ENCODE peak calls at places on chromosomes 7 and 10, in nine cellular contexts. One of them, this sample, is unnamed.

GRCh38 chr10:61452229-61452651 is 941 bp downstream of the TMEM26 start:
- DNase-seq in GM13977: no peak
- DNase-seq in HFF-Myc: no peak
- DNase-seq in GM12878: no peak
- DNase-seq in heart right ventricle: no peak
- DNase-seq in OCI-LY7: no peak
- DNase-seq in fibroblast of lung: peak; percentile 27
- DNase-seq in left ventricle myocardium inferior: no peak
- DNase-seq in H9: peak; percentile 70
- DNase-seq in this sample: no peak

GRCh38 chr10:99920901-99921300 is 88.8 kb downstream of the DNMBP start:
- DNase-seq in GM13977: no peak
- DNase-seq in HFF-Myc: no peak
- DNase-seq in GM12878: no peak
- DNase-seq in heart right ventricle: no peak
- DNase-seq in OCI-LY7: no peak
- DNase-seq in fibroblast of lung: peak; percentile 71
- DNase-seq in left ventricle myocardium inferior: no peak
- DNase-seq in H9: no peak
- DNase-seq in this sample: peak; percentile 83

GRCh38 chr7:5702876-5703571 is 78.4 kb downstream of the RNF216 start:
- DNase-seq in GM13977: no peak
- DNase-seq in HFF-Myc: no peak
- DNase-seq in GM12878: no peak
- DNase-seq in heart right ventricle: peak; percentile 64
- DNase-seq in OCI-LY7: no peak
- DNase-seq in fibroblast of lung: peak; percentile 81
- DNase-seq in left ventricle myocardium inferior: peak; percentile 61
- DNase-seq in H9: no peak
- DNase-seq in this sample: peak; percentile 45

GRCh38 chr7:4681922-4682620 is at the start of gene FOXK1:
- DNase-seq in GM13977: peak; percentile 93
- DNase-seq in HFF-Myc: no peak
- DNase-seq in GM12878: no peak
- DNase-seq in heart right ventricle: peak; percentile 76
- DNase-seq in OCI-LY7: peak; percentile 86
- DNase-seq in fibroblast of lung: peak; percentile 65
- DNase-seq in left ventricle myocardium inferior: peak; percentile 83
- DNase-seq in H9: peak; percentile 59
- DNase-seq in this sample: peak; percentile 64

GRCh38 chr10:128040681-128041080 is 85.5 kb downstream of the MKI67 start:
- DNase-seq in GM13977: no peak
- DNase-seq in HFF-Myc: no peak
- DNase-seq in GM12878: no peak
- DNase-seq in heart right ventricle: no peak
- DNase-seq in OCI-LY7: no peak
- DNase-seq in fibroblast of lung: no peak
- DNase-seq in left ventricle myocardium inferior: no peak
- DNase-seq in H9: no peak
- DNase-seq in this sample: no peak

GRCh38 chr10:128912568-128913311 is 554.3 kb upstream of the MGMT start:
- DNase-seq in GM13977: no peak
- DNase-seq in HFF-Myc: no peak
- DNase-seq in GM12878: no peak
- DNase-seq in heart right ventricle: no peak
- DNase-seq in OCI-LY7: no peak
- DNase-seq in fibroblast of lung: no peak
- DNase-seq in left ventricle myocardium inferior: no peak
- DNase-seq in H9: no peak
- DNase-seq in this sample: no peak

GRCh38 chr10:93458821-93459257 is 23.3 kb downstream of the MYOF start:
- DNase-seq in GM13977: no peak
- DNase-seq in HFF-Myc: peak; percentile 100
- DNase-seq in GM12878: no peak
- DNase-seq in heart right ventricle: peak; percentile 59
- DNase-seq in OCI-LY7: no peak
- DNase-seq in fibroblast of lung: peak; percentile 100
- DNase-seq in left ventricle myocardium inferior: peak; percentile 44
- DNase-seq in H9: peak; percentile 82
- DNase-seq in this sample: peak; percentile 94

GRCh38 chr7:141097430-141097829 is 23.6 kb downstream of the TMEM178B start:
- DNase-seq in GM13977: no peak
- DNase-seq in HFF-Myc: no peak
- DNase-seq in GM12878: no peak
- DNase-seq in heart right ventricle: no peak
- DNase-seq in OCI-LY7: peak; percentile 13
- DNase-seq in fibroblast of lung: no peak
- DNase-seq in left ventricle myocardium inferior: no peak
- DNase-seq in H9: no peak
- DNase-seq in this sample: peak; percentile 58

GRCh38 chr10:79316671-79317431 is 30.4 kb upstream of the PPIF start:
- DNase-seq in GM13977: peak; percentile 62
- DNase-seq in HFF-Myc: no peak
- DNase-seq in GM12878: peak; percentile 56
- DNase-seq in heart right ventricle: no peak
- DNase-seq in OCI-LY7: peak; percentile 72
- DNase-seq in fibroblast of lung: peak; percentile 14
- DNase-seq in left ventricle myocardium inferior: no peak
- DNase-seq in H9: no peak
- DNase-seq in this sample: no peak

GRCh38 chr7:109926738-109927137 is 1164.2 kb upstream of the LRRN3 start:
- DNase-seq in GM13977: no peak
- DNase-seq in HFF-Myc: no peak
- DNase-seq in GM12878: no peak
- DNase-seq in heart right ventricle: no peak
- DNase-seq in OCI-LY7: no peak
- DNase-seq in fibroblast of lung: no peak
- DNase-seq in left ventricle myocardium inferior: no peak
- DNase-seq in H9: no peak
- DNase-seq in this sample: no peak

GRCh38 chr10:83922246-83922860 is 217.0 kb upstream of the GHITM start:
- DNase-seq in GM13977: no peak
- DNase-seq in HFF-Myc: no peak
- DNase-seq in GM12878: no peak
- DNase-seq in heart right ventricle: no peak
- DNase-seq in OCI-LY7: no peak
- DNase-seq in fibroblast of lung: no peak
- DNase-seq in left ventricle myocardium inferior: no peak
- DNase-seq in H9: no peak
- DNase-seq in this sample: peak; percentile 3

GRCh38 chr10:110530131-110530831 is 32.6 kb downstream of the DUSP5 start:
- DNase-seq in GM13977: no peak
- DNase-seq in HFF-Myc: no peak
- DNase-seq in GM12878: no peak
- DNase-seq in heart right ventricle: peak; percentile 27
- DNase-seq in OCI-LY7: no peak
- DNase-seq in fibroblast of lung: peak; percentile 56
- DNase-seq in left ventricle myocardium inferior: peak; percentile 66
- DNase-seq in H9: peak; percentile 92
- DNase-seq in this sample: peak; percentile 77

GRCh38 chr10:102596506-102596971 is 47.7 kb upstream of the TRIM8 start:
- DNase-seq in GM13977: peak; percentile 68
- DNase-seq in HFF-Myc: no peak
- DNase-seq in GM12878: no peak
- DNase-seq in heart right ventricle: no peak
- DNase-seq in OCI-LY7: peak; percentile 64
- DNase-seq in fibroblast of lung: peak; percentile 54
- DNase-seq in left ventricle myocardium inferior: peak; percentile 32
- DNase-seq in H9: peak; percentile 81
- DNase-seq in this sample: peak; percentile 66

GRCh38 chr7:19009241-19009935 is 108.0 kb downstream of the TWIST1 start:
- DNase-seq in GM13977: no peak
- DNase-seq in HFF-Myc: no peak
- DNase-seq in GM12878: no peak
- DNase-seq in heart right ventricle: no peak
- DNase-seq in OCI-LY7: no peak
- DNase-seq in fibroblast of lung: peak; percentile 70
- DNase-seq in left ventricle myocardium inferior: no peak
- DNase-seq in H9: no peak
- DNase-seq in this sample: peak; percentile 41

DNA sequence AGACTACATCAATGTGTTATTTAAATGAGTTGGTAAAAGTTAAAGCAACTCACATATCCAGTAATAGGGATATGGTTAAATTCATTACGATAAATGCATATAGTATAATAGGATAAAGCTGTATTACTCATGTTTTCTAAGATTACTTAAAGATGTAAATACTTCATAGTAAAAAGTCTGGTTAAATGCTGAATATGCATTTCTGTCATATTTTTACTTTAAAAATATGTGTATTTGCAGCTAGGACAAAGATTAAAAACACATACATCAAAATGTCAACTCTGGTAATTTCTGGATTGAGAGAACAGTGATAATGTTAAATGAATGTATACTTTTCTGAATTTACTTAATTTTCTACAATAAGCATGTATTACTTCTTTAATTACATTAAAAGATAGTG is 15.1 kb downstream of the PPP1R9A start:
- DNase-seq in GM13977: no peak
- DNase-seq in HFF-Myc: no peak
- DNase-seq in GM12878: no peak
- DNase-seq in heart right ventricle: no peak
- DNase-seq in OCI-LY7: no peak
- DNase-seq in fibroblast of lung: no peak
- DNase-seq in left ventricle myocardium inferior: no peak
- DNase-seq in H9: no peak
- DNase-seq in this sample: no peak
- TF ChIP-seq CTCF in GM13977: no peak
- TF ChIP-seq CTCF in HFF-Myc: no peak
- TF ChIP-seq CTCF in GM12878: no peak
- TF ChIP-seq CTCF in heart right ventricle: no peak
- TF ChIP-seq CTCF in OCI-LY7: no peak
- TF ChIP-seq CTCF in fibroblast of lung: no peak
- TF ChIP-seq CTCF in left ventricle myocardium inferior: no peak
- TF ChIP-seq CTCF in H9: no peak
- TF ChIP-seq CTCF in this sample: no peak

GRCh38 chr10:97179731-97180366 is 5.9 kb downstream of the SLIT1 start:
- DNase-seq in GM13977: no peak
- DNase-seq in HFF-Myc: no peak
- DNase-seq in GM12878: no peak
- DNase-seq in heart right ventricle: no peak
- DNase-seq in OCI-LY7: no peak
- DNase-seq in fibroblast of lung: no peak
- DNase-seq in left ventricle myocardium inferior: no peak
- DNase-seq in H9: peak; percentile 90
- DNase-seq in this sample: no peak
- TF ChIP-seq CTCF in GM13977: peak; percentile 23
- TF ChIP-seq CTCF in HFF-Myc: peak; percentile 44
- TF ChIP-seq CTCF in GM12878: peak; percentile 25
- TF ChIP-seq CTCF in heart right ventricle: no peak
- TF ChIP-seq CTCF in OCI-LY7: peak; percentile 14
- TF ChIP-seq CTCF in fibroblast of lung: no peak
- TF ChIP-seq CTCF in left ventricle myocardium inferior: peak; percentile 41
- TF ChIP-seq CTCF in H9: peak; percentile 78
- TF ChIP-seq CTCF in this sample: no peak

GRCh38 chr7:8210845-8211724 is 50.9 kb downstream of the ICA1 start:
- DNase-seq in GM13977: no peak
- DNase-seq in HFF-Myc: no peak
- DNase-seq in GM12878: no peak
- DNase-seq in heart right ventricle: no peak
- DNase-seq in OCI-LY7: no peak
- DNase-seq in fibroblast of lung: no peak
- DNase-seq in left ventricle myocardium inferior: no peak
- DNase-seq in H9: no peak
- DNase-seq in this sample: no peak
- TF ChIP-seq CTCF in GM13977: no peak
- TF ChIP-seq CTCF in HFF-Myc: no peak
- TF ChIP-seq CTCF in GM12878: no peak
- TF ChIP-seq CTCF in heart right ventricle: no peak
- TF ChIP-seq CTCF in OCI-LY7: no peak
- TF ChIP-seq CTCF in fibroblast of lung: no peak
- TF ChIP-seq CTCF in left ventricle myocardium inferior: no peak
- TF ChIP-seq CTCF in H9: no peak
- TF ChIP-seq CTCF in this sample: no peak

DNA sequence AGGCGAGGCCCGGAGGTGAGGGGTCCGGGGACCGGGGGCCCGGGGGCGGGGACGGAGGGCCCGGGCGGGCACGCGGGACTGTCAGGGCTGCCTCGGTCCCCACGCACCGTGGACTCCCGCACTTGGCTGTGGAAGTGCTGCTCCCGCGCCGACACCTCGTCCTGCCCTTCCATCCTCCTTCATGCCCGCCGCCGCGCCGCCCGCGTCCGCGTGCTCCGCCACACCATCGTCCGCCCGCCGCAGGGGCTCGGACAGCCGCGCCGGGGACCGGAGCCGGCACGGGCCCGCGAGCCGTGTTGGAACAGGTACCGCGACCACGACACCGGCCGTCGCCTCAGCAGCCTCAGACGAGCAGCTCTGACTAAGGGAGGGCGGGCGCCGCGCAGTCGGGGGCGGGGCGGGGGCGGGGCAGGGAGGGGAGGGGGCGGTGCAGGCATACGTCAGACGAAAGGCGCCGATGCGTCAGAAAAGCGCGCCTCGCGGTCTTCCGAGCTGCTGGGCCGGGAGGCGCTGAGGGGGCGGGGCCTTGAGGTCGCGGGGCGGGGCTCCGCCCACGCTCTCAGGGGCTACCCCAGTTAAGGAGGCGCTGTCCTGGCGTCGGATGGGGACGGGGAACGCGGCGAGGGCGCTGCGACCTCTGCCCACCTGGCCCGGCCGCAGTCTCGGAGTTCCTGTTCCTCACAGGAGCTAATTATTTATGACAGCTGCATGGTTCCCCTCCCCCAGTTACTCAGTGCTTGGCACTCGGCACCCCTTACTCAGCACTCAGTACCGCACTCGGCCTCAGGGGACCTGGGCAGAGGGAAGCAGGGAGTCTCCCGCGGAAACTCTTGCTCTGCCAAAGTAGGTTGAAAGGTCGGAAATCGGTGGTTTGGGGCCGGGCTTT is at the start of gene LMBR1:
- DNase-seq in GM13977: peak; percentile 98
- DNase-seq in HFF-Myc: peak; percentile 81
- DNase-seq in GM12878: peak; percentile 80
- DNase-seq in heart right ventricle: peak; percentile 93
- DNase-seq in OCI-LY7: peak; percentile 97
- DNase-seq in fibroblast of lung: peak; percentile 88
- DNase-seq in left ventricle myocardium inferior: peak; percentile 95
- DNase-seq in H9: peak; percentile 97
- DNase-seq in this sample: peak; percentile 93
- TF ChIP-seq CTCF in GM13977: no peak
- TF ChIP-seq CTCF in HFF-Myc: peak; percentile 34
- TF ChIP-seq CTCF in GM12878: peak; percentile 59
- TF ChIP-seq CTCF in heart right ventricle: peak; percentile 41
- TF ChIP-seq CTCF in OCI-LY7: peak; percentile 47
- TF ChIP-seq CTCF in fibroblast of lung: peak; percentile 66
- TF ChIP-seq CTCF in left ventricle myocardium inferior: peak; percentile 87
- TF ChIP-seq CTCF in H9: peak; percentile 61
- TF ChIP-seq CTCF in this sample: peak; percentile 40

GRCh38 chr7:70133291-70133690 is 535.0 kb downstream of the AUTS2 start:
- DNase-seq in GM13977: no peak
- DNase-seq in HFF-Myc: no peak
- DNase-seq in GM12878: no peak
- DNase-seq in heart right ventricle: no peak
- DNase-seq in OCI-LY7: no peak
- DNase-seq in fibroblast of lung: no peak
- DNase-seq in left ventricle myocardium inferior: no peak
- DNase-seq in H9: no peak
- DNase-seq in this sample: no peak
- TF ChIP-seq CTCF in GM13977: no peak
- TF ChIP-seq CTCF in HFF-Myc: no peak
- TF ChIP-seq CTCF in GM12878: no peak
- TF ChIP-seq CTCF in heart right ventricle: no peak
- TF ChIP-seq CTCF in OCI-LY7: no peak
- TF ChIP-seq CTCF in fibroblast of lung: no peak
- TF ChIP-seq CTCF in left ventricle myocardium inferior: no peak
- TF ChIP-seq CTCF in H9: no peak
- TF ChIP-seq CTCF in this sample: no peak

This sample was measured in MCF 10A.